ENCODE peak calls at places on chromosomes 7 and 10, in four cellular contexts. L is H1, Z is GM12878, C is HepG2. X is an unnamed sample.

GRCh38 chr10:130136214-130137076 is at the start of gene GLRX3:
- DNase-seq in Z (no peak), C (peak; percentile 68), L (peak; percentile 27), X (peak; percentile 66)

GRCh38 chr10:103470755-103471653 is 8.0 kb downstream of the CALHM3 start:
- DNase-seq in C (no peak), Z (peak; percentile 95), L (no peak), X (no peak)

GRCh38 chr7:158819571-158820203 is 9.6 kb downstream of the ESYT2 start:
- DNase-seq in Z (no peak), L (no peak), C (no peak), X (no peak)

GRCh38 chr10:26557641-26558014 is 119.5 kb downstream of the APBB1IP start:
- DNase-seq in C (no peak), L (no peak), Z (no peak), X (no peak)

GRCh38 chr7:46844486-46844885 is 737.4 kb downstream of the TNS3 start:
- DNase-seq in Z (no peak), L (no peak), C (no peak), X (no peak)

GRCh38 chr10:14822879-14823755 is 14.7 kb downstream of the CDNF start:
- DNase-seq in Z (no peak), C (peak; percentile 12), L (no peak), X (no peak)

GRCh38 chr7:105198223-105198622 is 184.2 kb downstream of the KMT2E start:
- DNase-seq in L (no peak), Z (no peak), C (peak; percentile 39), X (no peak)

GRCh38 chr7:116393654-116394053 is 105.9 kb upstream of the CAV2 start:
- DNase-seq in Z (no peak), C (no peak), L (no peak), X (no peak)

GRCh38 chr7:147308539-147308938 is 1191.9 kb downstream of the CNTNAP2 start:
- DNase-seq in L (no peak), Z (no peak), C (no peak), X (peak; percentile 1)

GRCh38 chr7:45143616-45144015 is 14.0 kb upstream of the RAMP3 start:
- DNase-seq in L (no peak), C (peak; percentile 31), Z (no peak), X (no peak)

GRCh38 chr10:19325581-19325980 is 277.0 kb downstream of the MALRD1 start:
- DNase-seq in L (no peak), Z (no peak), C (no peak), X (no peak)

GRCh38 chr10:131099028-131099427 is 212.5 kb downstream of the TCERG1L start:
- DNase-seq in Z (no peak), L (no peak), C (no peak), X (no peak)

GRCh38 chr7:29299986-29300609 is 105.5 kb downstream of the CHN2 start:
- DNase-seq in C (no peak), Z (no peak), L (no peak), X (no peak)

GRCh38 chr7:18590744-18591340 is 95.3 kb downstream of the HDAC9 start:
- DNase-seq in C (peak; percentile 3), L (no peak), Z (no peak), X (no peak)

GRCh38 chr10:86659721-86660438 is 5.5 kb downstream of the OPN4 start:
- DNase-seq in L (no peak), C (no peak), Z (no peak), X (no peak)

GRCh38 chr7:127512587-127512986 is 72.8 kb downstream of the GCC1 start:
- DNase-seq in L (no peak), C (no peak), Z (no peak), X (no peak)

GRCh38 chr10:86536294-86536861 is 14.8 kb upstream of the WAPL start:
- DNase-seq in Z (no peak), C (no peak), L (no peak), X (no peak)

GRCh38 chr10:127996586-127996985 is 89.7 kb downstream of the PTPRE start:
- DNase-seq in L (no peak), C (no peak), Z (no peak), X (no peak)

GRCh38 chr7:151438864-151439601 is 908 bp downstream of the CRYGN start:
- DNase-seq in L (no peak), Z (no peak), C (no peak), X (no peak)
- TF ChIP-seq SUZ12 in L (no peak), Z (no peak), C (no peak), X (no peak)

DNA sequence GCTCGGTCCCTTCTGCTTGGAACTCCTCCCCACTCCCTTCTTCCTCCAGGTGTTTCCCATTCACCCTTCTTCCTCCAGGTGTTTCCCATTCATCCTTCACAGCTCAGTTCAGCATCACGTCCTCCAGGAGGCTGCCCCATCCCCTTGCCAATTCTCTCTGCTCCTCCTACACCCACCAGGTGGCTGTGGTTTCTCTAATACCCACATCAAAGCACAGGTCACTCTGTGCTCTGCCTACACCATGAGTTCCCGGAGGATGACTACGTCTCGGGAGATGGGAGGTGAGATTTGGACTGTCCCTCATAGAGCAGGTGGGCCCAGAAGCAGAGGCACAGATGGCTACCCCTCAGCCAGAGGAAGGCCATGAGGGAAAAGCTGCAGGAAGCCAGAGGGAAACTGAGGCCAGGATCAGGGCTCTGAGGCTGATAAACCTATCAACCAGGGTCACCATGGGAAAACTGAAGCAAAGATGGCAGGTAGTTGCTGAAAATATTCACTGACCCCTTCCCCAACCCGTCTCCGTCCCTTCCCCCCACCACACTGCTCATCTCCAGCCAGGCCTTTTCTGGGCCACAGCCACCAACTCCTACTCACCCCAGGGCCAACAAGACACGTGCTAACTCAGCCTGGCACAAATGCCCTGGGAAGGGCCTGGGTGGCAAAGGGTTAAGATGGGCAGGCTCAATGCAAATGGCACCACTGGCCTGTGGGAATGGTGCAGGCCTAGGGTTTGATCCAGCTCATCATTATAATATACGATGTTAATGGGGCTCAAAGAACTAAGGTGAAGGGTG is 56.6 kb upstream of the CPXM2 start:
- DNase-seq in C (no peak), L (no peak), Z (no peak), X (no peak)
- H3K27me3 ChIP-seq in C (peaks cover 3% of the 10 kb centered on the region), L (no peaks in the 10 kb centered on the region), Z (no peaks in the 10 kb centered on the region), X (no peaks in the 10 kb centered on the region)

GRCh38 chr7:101168412-101169049 is 3.2 kb upstream of the VGF start:
- DNase-seq in Z (no peak), L (no peak), C (no peak), X (no peak)

GRCh38 chr7:101165958-101166602 is 711 bp upstream of the VGF start:
- DNase-seq in L (no peak), Z (no peak), C (no peak), X (no peak)

GRCh38 chr7:101166603-101166908 is 1.2 kb upstream of the VGF start:
- DNase-seq in Z (no peak), C (no peak), L (no peak), X (no peak)

GRCh38 chr7:101167645-101168411 is 2.5 kb upstream of the VGF start:
- DNase-seq in C (no peak), Z (no peak), L (no peak), X (no peak)

GRCh38 chr7:101166909-101167644 is 1.7 kb upstream of the VGF start:
- DNase-seq in Z (no peak), L (no peak), C (no peak), X (peak; percentile 85)
- TF ChIP-seq SUZ12 in Z (no peak), L (no peak), C (no peak), X (no peak)

DNA sequence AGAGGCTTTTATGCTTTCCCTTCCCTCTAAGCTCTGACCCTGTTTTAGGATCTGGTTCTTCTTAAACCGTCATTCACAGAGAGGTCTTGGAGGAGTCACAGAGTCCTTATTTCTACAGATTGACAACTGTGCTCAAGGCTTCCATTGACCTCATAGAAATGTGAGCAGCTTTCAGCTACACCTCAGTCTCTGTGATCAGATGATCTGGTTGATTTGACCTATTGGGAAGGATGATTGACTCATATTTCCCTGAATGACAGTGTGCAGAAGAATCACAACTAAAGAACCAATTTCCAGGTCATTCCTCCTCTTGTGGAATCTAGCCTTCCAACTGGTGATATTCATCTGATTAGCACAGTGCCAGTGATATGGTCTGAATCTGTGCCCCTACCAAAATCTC is 3.4 kb downstream of the CYP3A4 start:
- DNase-seq in L (no peak), Z (no peak), C (no peak), X (no peak)
- H3K27me3 ChIP-seq in L (no peaks in the 10 kb centered on the region), Z (peaks cover 2% of the 10 kb centered on the region), C (no peaks in the 10 kb centered on the region), X (no peaks in the 10 kb centered on the region)